ENCODE peak calls at places on chromosome 20, in ten cellular contexts. A, M, J, Z, D, E, V, W, S and N are unnamed samples.

GRCh38 chr20:45467861-45468260 is 1.7 kb upstream of the WFDC2 start:
- DNase-seq in A (no peak), M (no peak), J (no peak), Z (no peak), D (no peak), E (no peak), V (no peak), W (no peak), S (no peak), N (no peak)

GRCh38 chr20:20780127-20780822 is 67.8 kb upstream of the RALGAPA2 start:
- DNase-seq in A (peak; percentile 94), M (peak; percentile 78), J (no peak), Z (no peak), D (no peak), E (no peak), V (peak; percentile 79), W (peak; percentile 90), S (no peak), N (peak; percentile 8)

GRCh38 chr20:8515810-8516435 is 383.9 kb downstream of the PLCB1 start:
- DNase-seq in A (no peak), M (no peak), J (no peak), Z (no peak), D (no peak), E (no peak), V (no peak), W (no peak), S (no peak), N (no peak)

GRCh38 chr20:1341561-1342265 is 12.8 kb upstream of the SDCBP2 start:
- DNase-seq in A (no peak), M (no peak), J (peak; percentile 37), Z (no peak), D (no peak), E (no peak), V (no peak), W (no peak), S (peak; percentile 71), N (peak; percentile 82)

GRCh38 chr20:41598719-41599118 is 19.5 kb downstream of the CHD6 start:
- DNase-seq in A (no peak), M (no peak), J (no peak), Z (no peak), D (no peak), E (no peak), V (no peak), W (no peak), S (no peak), N (no peak)

GRCh38 chr20:35583636-35584560 is 31.7 kb upstream of the SPAG4 start:
- DNase-seq in A (peak; percentile 53), M (no peak), J (no peak), Z (no peak), D (no peak), E (no peak), V (no peak), W (peak; percentile 21), S (no peak), N (no peak)

GRCh38 chr20:47785321-47785899 is at the start of gene SULF2:
- DNase-seq in A (no peak), M (peak; percentile 52), J (no peak), Z (no peak), D (no peak), E (no peak), V (peak; percentile 46), W (no peak), S (no peak), N (peak; percentile 32)

GRCh38 chr20:62415354-62416111 is 8.4 kb upstream of the CABLES2 start:
- DNase-seq in A (no peak), M (no peak), J (no peak), Z (no peak), D (no peak), E (no peak), V (no peak), W (no peak), S (no peak), N (no peak)

GRCh38 chr20:990293-990959 is 11.7 kb downstream of the RSPO4 start:
- DNase-seq in A (no peak), M (no peak), J (no peak), Z (no peak), D (no peak), E (no peak), V (no peak), W (no peak), S (no peak), N (no peak)

GRCh38 chr20:20824924-20825584 is 112.6 kb upstream of the RALGAPA2 start:
- DNase-seq in A (peak; percentile 78), M (peak; percentile 46), J (no peak), Z (no peak), D (no peak), E (no peak), V (peak; percentile 28), W (peak; percentile 29), S (peak; percentile 28), N (peak; percentile 47)

GRCh38 chr20:40714916-40715315 is 25.9 kb upstream of the MAFB start:
- DNase-seq in A (no peak), M (no peak), J (no peak), Z (no peak), D (no peak), E (no peak), V (no peak), W (no peak), S (no peak), N (no peak)

GRCh38 chr20:11891081-11891826 is 26.4 kb upstream of the BTBD3 start:
- DNase-seq in A (peak; percentile 83), M (peak; percentile 72), J (no peak), Z (no peak), D (no peak), E (no peak), V (peak; percentile 63), W (no peak), S (peak; percentile 18), N (peak; percentile 31)

GRCh38 chr20:58019027-58019849 is 209.2 kb downstream of the ANKRD60 start:
- DNase-seq in A (no peak), M (no peak), J (no peak), Z (no peak), D (peak; percentile 40), E (no peak), V (no peak), W (no peak), S (no peak), N (no peak)

GRCh38 chr20:25148181-25148981 is 47.1 kb upstream of the ENTPD6 start:
- DNase-seq in A (no peak), M (peak; percentile 58), J (no peak), Z (peak; percentile 75), D (no peak), E (no peak), V (peak; percentile 25), W (peak; percentile 12), S (peak; percentile 50), N (peak; percentile 61)

GRCh38 chr20:25149986-25150385 is 45.5 kb upstream of the ENTPD6 start:
- DNase-seq in A (no peak), M (no peak), J (no peak), Z (no peak), D (no peak), E (no peak), V (no peak), W (no peak), S (no peak), N (no peak)

GRCh38 chr20:25146976-25147375 is 48.5 kb upstream of the ENTPD6 start:
- DNase-seq in A (no peak), M (no peak), J (no peak), Z (no peak), D (no peak), E (no peak), V (no peak), W (no peak), S (no peak), N (no peak)

GRCh38 chr20:25147716-25148115 is 47.8 kb upstream of the ENTPD6 start:
- DNase-seq in A (no peak), M (no peak), J (no peak), Z (no peak), D (no peak), E (no peak), V (no peak), W (no peak), S (no peak), N (no peak)

GRCh38 chr20:25148982-25149846 is 46.3 kb upstream of the ENTPD6 start:
- DNase-seq in A (no peak), M (no peak), J (no peak), Z (no peak), D (no peak), E (no peak), V (no peak), W (no peak), S (peak; percentile 4), N (no peak)
- H3K4me3 ChIP-seq in A (no peak overlapping the region), M (peak overlapping the region; percentile 29), J (peak overlapping the region; percentile 51), Z (peak overlapping the region; percentile 65), D (peak overlapping the region; percentile 29), E (peak overlapping the region; percentile 51), V (peak overlapping the region; percentile 59), W (peak overlapping the region; percentile 19), S (no peak overlapping the region), N (no peak overlapping the region)

DNA sequence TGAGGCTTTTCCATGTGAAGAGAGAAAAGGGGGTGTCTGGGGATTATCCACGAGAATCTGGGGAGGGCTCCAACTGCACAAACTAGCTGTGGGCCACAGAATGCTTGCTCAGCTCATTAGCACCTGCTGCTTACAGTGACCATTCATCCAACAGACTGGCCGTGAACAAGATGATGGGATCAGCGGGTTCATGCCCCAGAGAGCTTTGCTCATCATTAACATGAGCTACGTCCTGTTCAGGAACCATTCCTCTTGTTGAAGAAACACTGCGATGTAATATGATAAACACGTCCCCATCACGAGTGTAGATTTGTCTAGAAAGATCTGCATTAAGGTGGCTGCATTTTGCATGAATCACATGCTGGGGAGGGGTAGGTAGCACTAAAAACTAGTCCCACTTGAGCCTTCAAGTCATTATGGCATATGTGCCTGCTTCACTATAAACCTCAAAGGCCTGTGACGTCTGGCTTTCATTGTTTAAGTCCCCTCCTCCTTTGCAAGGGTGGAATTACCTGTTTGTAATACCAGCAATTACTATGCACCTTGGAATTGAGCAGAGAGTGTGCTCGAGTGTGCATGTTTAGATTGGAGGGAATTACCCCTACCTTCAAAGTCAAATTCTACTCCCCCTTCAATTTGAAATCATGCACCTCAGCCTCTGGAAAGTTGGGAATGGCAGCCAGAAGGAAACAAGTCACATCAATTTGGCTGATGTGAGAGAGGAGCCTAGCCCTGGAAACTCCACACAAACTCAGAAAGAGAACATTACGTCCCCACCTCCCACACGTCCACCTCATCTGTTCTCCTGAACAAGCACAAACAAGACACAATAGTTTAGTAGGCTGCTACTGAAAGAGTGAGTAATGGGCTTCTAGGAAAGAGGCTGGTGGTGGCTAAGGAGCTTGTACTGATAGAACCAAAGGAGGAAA is 3.7 kb downstream of the PLAGL2 start:
- DNase-seq in A (no peak), M (no peak), J (no peak), Z (no peak), D (no peak), E (no peak), V (no peak), W (peak; percentile 94), S (no peak), N (peak; percentile 73)
- H3K4me3 ChIP-seq in A (peak overlapping the region; percentile 99), M (no peak overlapping the region), J (no peak overlapping the region), Z (no peak overlapping the region), D (no peak overlapping the region), E (no peak overlapping the region), V (peak overlapping the region; percentile 100), W (no peak overlapping the region), S (no peak overlapping the region), N (no peak overlapping the region)

GRCh38 chr20:2693286-2693995 is 861 bp downstream of the EBF4 start:
- DNase-seq in A (peak; percentile 73), M (peak; percentile 47), J (no peak), Z (peak; percentile 15), D (no peak), E (no peak), V (peak; percentile 44), W (no peak), S (peak; percentile 5), N (peak; percentile 4)
- H3K4me3 ChIP-seq in A (peak overlapping the region; percentile 48), M (peak overlapping the region; percentile 58), J (peak overlapping the region; percentile 71), Z (no peak overlapping the region), D (peak overlapping the region; percentile 36), E (peak overlapping the region; percentile 78), V (peak overlapping the region; percentile 72), W (no peak overlapping the region), S (peak overlapping the region; percentile 33), N (peak overlapping the region; percentile 14)

GRCh38 chr20:63471002-63471718 is 1.3 kb downstream of the KCNQ2 start:
- DNase-seq in A (no peak), M (no peak), J (no peak), Z (no peak), D (no peak), E (no peak), V (no peak), W (no peak), S (no peak), N (no peak)
- H3K4me3 ChIP-seq in A (no peak overlapping the region), M (no peak overlapping the region), J (no peak overlapping the region), Z (no peak overlapping the region), D (no peak overlapping the region), E (no peak overlapping the region), V (peak overlapping the region; percentile 35), W (no peak overlapping the region), S (no peak overlapping the region), N (no peak overlapping the region)